ENCODE peak calls at places on chromosome 6, in five cellular contexts. One of them, this sample, is unnamed.

GRCh38 chr6:3825851-3826581 is 23.2 kb upstream of the FAM50B start:
- DNase-seq in choroid plexus epithelial cell: peak; percentile 97
- DNase-seq in AG04449: peak; percentile 97
- DNase-seq in psoas muscle: peak; percentile 94
- DNase-seq in WERI-Rb-1: no peak
- DNase-seq in this sample: peak; percentile 98

GRCh38 chr6:121436966-121437756 is 1.7 kb downstream of the GJA1 start:
- DNase-seq in WERI-Rb-1: no peak
- DNase-seq in choroid plexus epithelial cell: peak; percentile 62
- DNase-seq in psoas muscle: peak; percentile 72
- DNase-seq in AG04449: no peak
- DNase-seq in this sample: peak; percentile 68

GRCh38 chr6:8588176-8588575 is 152.8 kb upstream of the SLC35B3 start:
- DNase-seq in AG04449: no peak
- DNase-seq in psoas muscle: no peak
- DNase-seq in choroid plexus epithelial cell: no peak
- DNase-seq in WERI-Rb-1: no peak
- DNase-seq in this sample: no peak

GRCh38 chr6:38671885-38672467 is 31.0 kb downstream of the GLO1 start:
- DNase-seq in psoas muscle: no peak
- DNase-seq in choroid plexus epithelial cell: peak; percentile 86
- DNase-seq in AG04449: peak; percentile 14
- DNase-seq in WERI-Rb-1: peak; percentile 51
- DNase-seq in this sample: peak; percentile 63

GRCh38 chr6:121550491-121551010 is 115.1 kb downstream of the GJA1 start:
- DNase-seq in AG04449: no peak
- DNase-seq in psoas muscle: no peak
- DNase-seq in WERI-Rb-1: no peak
- DNase-seq in choroid plexus epithelial cell: no peak
- DNase-seq in this sample: no peak

GRCh38 chr6:161444464-161444863 is 170.6 kb upstream of the AGPAT4 start:
- DNase-seq in psoas muscle: peak; percentile 73
- DNase-seq in choroid plexus epithelial cell: peak; percentile 50
- DNase-seq in AG04449: no peak
- DNase-seq in WERI-Rb-1: no peak
- DNase-seq in this sample: peak; percentile 76

GRCh38 chr6:145836170-145836569 is 21.6 kb upstream of the FBXO30 start:
- DNase-seq in WERI-Rb-1: no peak
- DNase-seq in choroid plexus epithelial cell: peak; percentile 71
- DNase-seq in psoas muscle: no peak
- DNase-seq in AG04449: no peak
- DNase-seq in this sample: peak; percentile 46

GRCh38 chr6:15327271-15327670 is 81.4 kb downstream of the JARID2 start:
- DNase-seq in choroid plexus epithelial cell: no peak
- DNase-seq in psoas muscle: no peak
- DNase-seq in WERI-Rb-1: peak; percentile 62
- DNase-seq in AG04449: no peak
- DNase-seq in this sample: no peak

DNA sequence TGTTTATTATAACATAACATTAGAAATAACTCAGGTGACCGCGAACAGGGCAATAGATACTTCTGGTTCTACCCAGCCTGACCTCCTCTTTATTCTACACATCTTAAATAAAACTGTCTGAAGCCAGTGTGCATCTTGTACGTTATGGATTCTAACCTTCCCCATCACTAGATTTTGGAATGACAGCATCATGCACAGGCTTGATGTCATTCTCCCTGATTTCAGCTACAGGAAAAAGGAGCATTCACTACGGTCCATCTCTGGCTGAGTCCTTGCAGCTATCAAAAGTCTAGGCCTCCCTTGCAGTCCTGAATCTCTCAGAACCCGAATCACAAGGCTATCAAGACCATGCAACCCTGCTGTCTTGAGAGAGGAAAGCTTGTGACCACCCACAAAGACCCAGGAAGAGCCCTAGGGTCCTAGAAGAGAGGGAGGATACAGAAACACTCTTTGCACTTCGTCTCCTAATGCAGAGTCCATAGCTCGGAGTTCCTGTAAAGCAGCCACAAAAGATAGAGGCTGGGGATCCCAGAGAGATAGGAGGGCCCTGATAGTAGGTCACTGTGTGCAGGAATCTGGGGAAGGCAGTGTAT is 845 bp downstream of the HLA-DPA1 start:
- DNase-seq in WERI-Rb-1: no peak
- DNase-seq in psoas muscle: no peak
- DNase-seq in choroid plexus epithelial cell: no peak
- DNase-seq in AG04449: no peak
- DNase-seq in this sample: no peak
- H3K4me3 ChIP-seq in WERI-Rb-1: no peak overlapping the region
- H3K4me3 ChIP-seq in psoas muscle: peak overlapping the region; percentile 48
- H3K4me3 ChIP-seq in choroid plexus epithelial cell: no peak overlapping the region
- H3K4me3 ChIP-seq in AG04449: no peak overlapping the region
- H3K4me3 ChIP-seq in this sample: no peak overlapping the region

DNA sequence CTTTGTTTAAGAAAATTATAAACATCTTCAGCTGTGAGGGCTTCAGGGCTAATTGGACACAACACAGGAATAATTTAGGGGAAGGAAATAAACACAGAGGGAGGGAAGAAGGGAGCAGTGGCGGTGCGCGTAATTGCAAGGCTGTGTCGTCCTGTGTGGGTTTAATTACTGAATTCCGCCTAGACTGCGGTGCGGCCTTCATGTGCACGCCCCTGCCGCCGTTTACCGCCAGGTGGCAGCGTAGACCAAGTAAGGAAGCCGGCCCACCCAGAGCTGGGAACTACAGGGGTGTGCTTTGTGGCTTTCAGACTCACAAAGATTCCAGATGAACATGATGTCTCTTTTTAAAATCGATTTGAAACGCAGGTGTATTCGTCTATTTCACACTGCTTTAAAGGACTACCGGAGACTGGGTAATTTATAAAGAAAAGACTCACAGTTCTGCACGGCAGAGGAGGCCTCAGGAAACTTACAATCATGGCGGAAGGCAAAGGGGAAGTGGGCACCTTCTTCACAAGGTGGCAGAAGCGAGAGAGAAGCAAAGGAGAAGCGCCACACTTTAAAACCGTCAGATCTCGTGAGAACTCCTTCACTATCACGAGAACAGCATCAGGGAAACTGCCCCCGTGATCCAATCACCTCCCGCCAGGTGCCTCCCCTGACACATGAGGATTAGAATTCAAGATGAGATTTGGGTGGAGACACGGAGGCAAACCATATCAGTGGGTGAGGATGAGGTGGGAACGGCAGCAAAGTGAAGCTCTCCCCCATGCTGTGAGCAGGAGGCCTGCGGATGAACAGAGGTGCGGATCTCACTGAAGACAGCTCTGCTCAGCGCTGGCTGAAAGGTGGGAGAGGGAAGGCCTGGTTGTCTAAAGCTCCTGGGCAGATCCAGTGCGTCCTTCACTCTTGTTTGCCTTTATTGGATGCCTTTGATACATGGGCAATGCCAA is 222.0 kb upstream of the PDE10A start:
- DNase-seq in WERI-Rb-1: peak; percentile 71
- DNase-seq in choroid plexus epithelial cell: peak; percentile 84
- DNase-seq in AG04449: no peak
- DNase-seq in psoas muscle: peak; percentile 75
- DNase-seq in this sample: peak; percentile 68
- TF ChIP-seq CTCF in WERI-Rb-1: peak; percentile 82
- TF ChIP-seq CTCF in choroid plexus epithelial cell: peak; percentile 97
- TF ChIP-seq CTCF in AG04449: peak; percentile 94
- TF ChIP-seq CTCF in psoas muscle: peak; percentile 67
- TF ChIP-seq CTCF in this sample: peak; percentile 95

DNA sequence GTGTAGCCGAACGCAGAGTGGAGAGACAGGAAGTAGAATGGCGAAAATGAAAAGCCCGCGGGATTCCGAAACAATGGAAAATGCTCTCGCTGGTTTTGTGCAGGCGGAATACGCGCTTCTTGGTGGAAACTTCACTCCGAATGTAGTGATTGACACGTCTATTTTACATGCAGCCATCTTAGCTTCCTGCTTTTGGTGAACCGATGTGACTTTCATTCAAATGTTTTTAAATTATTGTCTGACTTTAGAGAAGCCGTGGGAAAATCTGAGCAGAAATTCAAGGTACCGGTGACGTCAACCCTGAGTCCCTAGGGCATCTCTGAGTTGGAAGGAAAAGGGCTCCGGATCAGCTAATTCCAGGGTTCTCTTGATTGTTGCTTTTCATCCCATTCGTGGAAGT is 11.4 kb downstream of the GPX5 start:
- DNase-seq in psoas muscle: no peak
- DNase-seq in WERI-Rb-1: no peak
- DNase-seq in AG04449: no peak
- DNase-seq in choroid plexus epithelial cell: peak; percentile 15
- DNase-seq in this sample: peak; percentile 13
- H3K4me3 ChIP-seq in psoas muscle: no peak overlapping the region
- H3K4me3 ChIP-seq in WERI-Rb-1: no peak overlapping the region
- H3K4me3 ChIP-seq in AG04449: no peak overlapping the region
- H3K4me3 ChIP-seq in choroid plexus epithelial cell: peak overlapping the region; percentile 39
- H3K4me3 ChIP-seq in this sample: peak overlapping the region; percentile 30

DNA sequence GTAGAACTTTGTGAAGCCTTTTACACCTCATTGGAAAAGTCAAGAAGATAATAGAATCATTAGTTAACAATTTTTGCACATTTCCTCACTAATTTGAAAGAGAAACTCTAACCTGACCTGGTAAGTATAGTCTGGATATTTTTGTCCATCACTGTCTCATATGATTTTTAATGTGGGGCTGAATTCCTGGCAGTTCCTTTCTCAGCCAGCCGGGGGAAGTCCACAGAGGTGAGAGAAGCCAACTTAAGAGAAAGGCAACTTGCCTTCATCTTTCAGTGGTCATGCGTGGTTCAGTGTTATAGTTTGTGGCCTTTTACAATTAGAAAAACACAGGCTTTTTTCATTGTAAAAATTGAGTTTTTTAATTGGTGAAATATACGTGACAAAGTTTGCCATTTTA is 80.6 kb downstream of the CDYL start:
- DNase-seq in WERI-Rb-1: no peak
- DNase-seq in psoas muscle: no peak
- DNase-seq in AG04449: no peak
- DNase-seq in choroid plexus epithelial cell: no peak
- DNase-seq in this sample: no peak
- TF ChIP-seq CTCF in WERI-Rb-1: peak; percentile 25
- TF ChIP-seq CTCF in psoas muscle: no peak
- TF ChIP-seq CTCF in AG04449: no peak
- TF ChIP-seq CTCF in choroid plexus epithelial cell: peak; percentile 33
- TF ChIP-seq CTCF in this sample: no peak

DNA sequence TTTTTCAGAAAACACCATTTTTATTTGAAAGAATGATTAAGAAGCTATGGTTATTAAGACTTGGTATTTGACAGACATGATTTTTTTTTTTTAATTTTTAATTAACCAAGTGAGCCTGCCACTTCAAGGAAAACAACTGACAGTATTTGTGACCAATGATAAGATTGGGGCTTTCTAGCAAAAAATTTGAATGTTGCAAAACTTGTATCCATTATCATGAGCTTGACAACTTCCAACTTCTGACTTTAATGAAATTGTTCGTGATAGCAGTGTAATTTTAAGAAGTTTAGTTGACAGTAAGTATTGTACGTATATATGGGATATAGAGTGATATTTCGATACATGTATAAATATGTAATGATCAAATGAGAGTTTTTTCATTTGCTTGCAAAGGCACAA is 21.6 kb upstream of the POM121L2 start:
- DNase-seq in psoas muscle: no peak
- DNase-seq in WERI-Rb-1: no peak
- DNase-seq in AG04449: no peak
- DNase-seq in choroid plexus epithelial cell: no peak
- DNase-seq in this sample: peak; percentile 4
- H3K4me3 ChIP-seq in psoas muscle: peak overlapping the region; percentile 23
- H3K4me3 ChIP-seq in WERI-Rb-1: no peak overlapping the region
- H3K4me3 ChIP-seq in AG04449: no peak overlapping the region
- H3K4me3 ChIP-seq in choroid plexus epithelial cell: peak overlapping the region; percentile 55
- H3K4me3 ChIP-seq in this sample: peak overlapping the region; percentile 51

GRCh38 chr6:159852877-159853276 is 37.9 kb upstream of the MAS1 start:
- DNase-seq in WERI-Rb-1: peak; percentile 23
- DNase-seq in psoas muscle: no peak
- DNase-seq in choroid plexus epithelial cell: no peak
- DNase-seq in AG04449: no peak
- DNase-seq in this sample: no peak
- TF ChIP-seq CTCF in WERI-Rb-1: peak; percentile 26
- TF ChIP-seq CTCF in psoas muscle: no peak
- TF ChIP-seq CTCF in choroid plexus epithelial cell: peak; percentile 27
- TF ChIP-seq CTCF in AG04449: no peak
- TF ChIP-seq CTCF in this sample: no peak

DNA sequence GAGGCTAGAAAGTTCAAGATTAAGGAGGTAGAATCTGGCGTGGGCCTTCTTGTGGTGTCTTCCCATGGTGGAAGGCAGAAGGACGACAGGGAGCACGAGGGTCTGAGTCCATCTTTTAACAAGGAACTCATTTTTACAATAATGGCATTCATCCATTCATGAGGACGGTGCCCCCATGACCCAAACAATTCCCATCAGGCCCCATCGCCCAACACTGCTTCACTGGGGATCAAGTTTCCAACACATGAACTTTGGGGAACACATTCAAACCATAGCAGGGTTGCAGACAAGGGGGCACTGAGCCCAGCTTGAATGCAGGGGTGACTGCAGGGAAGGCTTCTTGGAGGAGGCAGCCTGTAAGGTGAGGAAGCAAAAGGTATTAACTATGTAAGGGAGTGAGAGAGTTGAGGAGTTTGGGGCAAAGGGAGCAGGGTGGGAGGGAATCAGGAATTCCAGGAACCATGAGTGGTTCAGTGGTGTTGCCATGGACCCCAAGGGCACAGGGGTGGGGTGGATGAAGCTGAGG is 5.5 kb downstream of the RAB44 start:
- DNase-seq in psoas muscle: peak; percentile 7
- DNase-seq in AG04449: no peak
- DNase-seq in WERI-Rb-1: no peak
- DNase-seq in choroid plexus epithelial cell: no peak
- DNase-seq in this sample: no peak
- H3K4me3 ChIP-seq in psoas muscle: no peak overlapping the region
- H3K4me3 ChIP-seq in AG04449: no peak overlapping the region
- H3K4me3 ChIP-seq in WERI-Rb-1: no peak overlapping the region
- H3K4me3 ChIP-seq in choroid plexus epithelial cell: no peak overlapping the region
- H3K4me3 ChIP-seq in this sample: no peak overlapping the region

This sample was measured in astrocyte of the spinal cord.